ENCODE peak calls at places on chromosomes 6 and 20, in seven cellular contexts. Q, F, T, L, K, U and O are unnamed samples.

GRCh38 chr6:43976706-43977403 is 150.4 kb downstream of the MRPL14 start:
- DNase-seq in Q (no peak), F (no peak), T (no peak), L (no peak), K (no peak), U (no peak), O (no peak)

GRCh38 chr6:96060249-96060648 is 44.5 kb downstream of the FUT9 start:
- DNase-seq in Q (no peak), F (no peak), T (no peak), L (no peak), K (no peak), U (no peak), O (no peak)

GRCh38 chr6:379367-380181 is 12.0 kb upstream of the IRF4 start:
- DNase-seq in Q (no peak), F (no peak), T (no peak), L (peak), K (no peak), U (no peak), O (no peak)

GRCh38 chr6:145763742-145764141 is 28.4 kb upstream of the EPM2A start:
- DNase-seq in Q (no peak), F (no peak), T (no peak), L (no peak), K (no peak), U (no peak), O (no peak)

GRCh38 chr6:99187429-99187828 is 162.0 kb downstream of the FAXC start:
- DNase-seq in Q (no peak), F (no peak), T (no peak), L (no peak), K (no peak), U (no peak), O (peak)

GRCh38 chr6:110415297-110415916 is at the start of gene DDO:
- DNase-seq in Q (no peak), F (no peak), T (peak), L (peak), K (no peak), U (peak), O (peak)

GRCh38 chr20:17460119-17460518 is 71.1 kb downstream of the BFSP1 start:
- DNase-seq in Q (no peak), F (no peak), T (no peak), L (no peak), K (no peak), U (no peak), O (no peak)

GRCh38 chr20:48295445-48295903 is 510.2 kb upstream of the SULF2 start:
- DNase-seq in Q (peak), F (peak), T (no peak), L (no peak), K (no peak), U (no peak), O (no peak)

GRCh38 chr6:20840675-20841074 is 306.4 kb downstream of the CDKAL1 start:
- DNase-seq in Q (no peak), F (no peak), T (no peak), L (no peak), K (no peak), U (no peak), O (no peak)

GRCh38 chr6:154463573-154464419 is 46.7 kb downstream of the CNKSR3 start:
- DNase-seq in Q (no peak), F (no peak), T (no peak), L (no peak), K (no peak), U (no peak), O (no peak)

GRCh38 chr6:44663860-44664584 is 276.5 kb downstream of the CDC5L start:
- DNase-seq in Q (no peak), F (no peak), T (no peak), L (no peak), K (no peak), U (no peak), O (no peak)

GRCh38 chr6:154341876-154342275 is 14.7 kb downstream of the IPCEF1 start:
- DNase-seq in Q (no peak), F (no peak), T (no peak), L (no peak), K (no peak), U (no peak), O (no peak)

GRCh38 chr6:143673638-143674037 is 4.1 kb upstream of the PHACTR2 start:
- DNase-seq in Q (peak), F (peak), T (peak), L (no peak), K (no peak), U (peak), O (peak)

GRCh38 chr6:1502041-1502440 is 107.7 kb upstream of the FOXC1 start:
- DNase-seq in Q (no peak), F (no peak), T (no peak), L (no peak), K (no peak), U (no peak), O (no peak)

GRCh38 chr6:163413345-163414116 is 987 bp upstream of the QKI start:
- DNase-seq in Q (peak), F (peak), T (peak), L (peak), K (peak), U (peak), O (peak)

GRCh38 chr6:45478235-45478634 is 100.5 kb upstream of the SUPT3H start:
- DNase-seq in Q (no peak), F (no peak), T (no peak), L (no peak), K (no peak), U (no peak), O (no peak)

GRCh38 chr6:21354805-21355238 is 238.7 kb upstream of the SOX4 start:
- DNase-seq in Q (no peak), F (no peak), T (no peak), L (no peak), K (no peak), U (peak), O (peak)

DNA sequence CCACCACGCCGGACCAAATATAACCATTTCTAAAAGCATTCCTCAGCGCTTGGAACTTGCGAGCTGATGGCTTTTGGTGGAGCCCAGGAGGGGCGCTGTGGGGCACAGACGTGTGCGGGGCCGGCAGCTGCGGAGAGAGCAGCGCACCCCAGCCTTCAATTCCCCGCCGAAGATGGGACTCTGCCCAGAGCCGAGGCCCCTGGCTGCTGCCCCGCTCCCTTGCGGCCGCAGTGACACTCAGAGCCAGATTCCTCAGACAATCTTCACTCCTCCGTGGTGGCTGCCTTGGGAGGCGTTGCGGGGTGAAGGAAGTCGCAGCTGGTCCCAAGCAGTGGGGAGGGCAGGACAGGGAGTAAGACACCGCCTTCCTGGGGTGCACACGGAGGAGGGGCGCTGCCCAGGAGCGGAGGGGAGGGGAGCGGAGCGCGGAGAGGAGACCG is 87.7 kb downstream of the TMEM242 start:
- DNase-seq in Q (peak), F (no peak), T (peak), L (peak), K (no peak), U (peak), O (no peak)
- H3K27ac ChIP-seq in Q (no peak), F (no peak), T (no peak), L (peak), K (no peak), U (peak), O (peak)

GRCh38 chr6:26124550-26125014 is 37.4 kb downstream of the HFE start:
- DNase-seq in Q (peak), F (peak), T (no peak), L (no peak), K (no peak), U (no peak), O (no peak)
- TF ChIP-seq POLR2AphosphoS5 in Q (no peak), F (no peak), T (no peak), L (no peak), K (peak), U (peak), O (no peak)

GRCh38 chr6:85435872-85436271 is 14.0 kb upstream of the NT5E start:
- DNase-seq in Q (no peak), F (no peak), T (no peak), L (no peak), K (no peak), U (no peak), O (no peak)
- H3K27ac ChIP-seq in Q (no peak), F (no peak), T (no peak), L (no peak), K (no peak), U (no peak), O (no peak)

DNA sequence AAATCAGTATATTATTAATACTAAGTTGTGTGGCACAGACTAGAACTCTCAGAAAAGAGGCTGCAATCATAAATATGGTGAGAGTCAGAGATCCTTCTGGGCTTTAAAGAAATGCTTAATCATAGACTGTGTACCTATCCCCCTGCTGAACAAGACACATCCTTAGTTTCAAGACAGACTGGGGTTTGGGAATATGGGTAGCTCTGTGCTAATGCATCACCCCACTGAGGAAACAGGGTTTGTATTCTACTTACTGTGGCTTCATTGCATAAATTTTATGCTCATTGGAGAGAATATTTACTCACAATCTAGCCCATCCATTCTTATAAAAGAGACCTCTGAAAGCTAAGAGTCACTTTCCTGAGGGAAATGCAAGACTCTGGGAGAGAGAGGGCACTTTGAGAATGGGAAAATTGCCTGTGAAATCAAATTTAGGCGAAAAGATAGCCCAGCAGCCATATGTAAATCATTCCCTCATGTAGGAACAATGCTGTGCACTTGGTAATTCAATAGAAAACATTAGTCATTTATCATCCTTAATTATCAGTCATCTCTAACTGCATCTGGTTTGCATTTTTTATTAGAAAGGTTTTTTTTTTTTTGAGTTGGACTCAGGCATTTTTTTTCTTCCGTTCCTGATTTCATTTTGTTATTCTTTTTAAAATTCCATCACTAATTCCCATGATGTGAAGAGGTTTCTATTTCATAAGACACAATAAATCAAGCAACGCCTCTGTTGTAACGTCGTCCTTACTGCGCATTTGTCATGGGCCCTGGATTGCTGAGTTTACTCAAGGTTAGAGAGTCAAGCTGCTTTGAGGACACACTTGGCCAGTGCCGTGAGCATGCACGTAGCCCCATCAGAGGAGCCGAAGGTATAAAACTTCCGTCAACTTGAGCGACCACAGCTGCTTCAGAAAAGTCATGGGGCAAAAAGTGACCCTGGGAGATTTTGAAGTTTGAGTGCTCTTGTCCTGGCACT is 91.8 kb downstream of the TRMT11 start:
- DNase-seq in Q (no peak), F (no peak), T (no peak), L (no peak), K (no peak), U (peak), O (no peak)
- TF ChIP-seq POLR2AphosphoS5 in Q (no peak), F (no peak), T (peak), L (no peak), K (no peak), U (peak), O (no peak)